ENCODE peak calls at places on chromosomes 4 and X, in seven cellular contexts. Y, W, P, M, O, C and X are unnamed samples. For H3K36me3, the result is how much of the 10 kb centered on the place peaks cover.

GRCh38 chrX:7108995-7109634 is 38.4 kb upstream of the STS start:
- DNase-seq in Y (no peak), C (peak), P (peak), O (no peak), W (peak), M (no peak), X (peak)

GRCh38 chr4:11428701-11429571 is at the start of gene HS3ST1:
- DNase-seq in P (peak), Y (peak), W (peak), M (peak), C (peak), O (peak), X (peak)

GRCh38 chrX:102934624-102935023 is 2.4 kb upstream of the RAB40AL start:
- DNase-seq in O (peak), W (peak), M (no peak), Y (peak), P (peak), C (peak), X (no peak)

GRCh38 chrX:148380614-148381561 is 119.5 kb upstream of the AFF2 start:
- DNase-seq in P (peak), M (no peak), O (peak), C (no peak), W (no peak), Y (no peak), X (peak)

GRCh38 chr4:117783716-117784115 is 250.6 kb upstream of the NDST3 start:
- DNase-seq in W (peak), P (peak), C (no peak), M (no peak), O (peak), Y (no peak), X (peak)

GRCh38 chr4:121421594-121421993 is 40.8 kb upstream of the QRFPR start:
- DNase-seq in P (peak), C (peak), M (peak), O (no peak), Y (no peak), W (peak), X (peak)

GRCh38 chrX:55056820-55057690 is 17.8 kb upstream of the PAGE2B start:
- DNase-seq in W (peak), O (no peak), C (no peak), Y (no peak), M (no peak), P (peak), X (peak)

GRCh38 chr4:178789279-178789678 is 1347.0 kb upstream of the AGA start:
- DNase-seq in M (no peak), Y (no peak), P (no peak), W (no peak), C (no peak), O (no peak), X (no peak)

GRCh38 chr4:172819353-172819752 is 349.3 kb upstream of the GALNT7 start:
- DNase-seq in C (no peak), O (no peak), P (no peak), W (peak), Y (no peak), M (no peak), X (no peak)

GRCh38 chrX:43949669-43950068 is 23.5 kb downstream of the NDP start:
- DNase-seq in C (no peak), O (no peak), M (peak), Y (no peak), P (peak), W (no peak), X (no peak)

GRCh38 chr4:174490356-174490969 is 31.8 kb downstream of the HPGD start:
- DNase-seq in P (peak), W (peak), M (no peak), C (no peak), Y (no peak), O (no peak), X (peak)

GRCh38 chr4:38180456-38180855 is 220.3 kb downstream of the PTTG2 start:
- DNase-seq in O (peak), Y (no peak), P (peak), C (no peak), M (no peak), W (no peak), X (no peak)

GRCh38 chr4:76989391-76990061 is 40.0 kb downstream of the SEPTIN11 start:
- DNase-seq in W (no peak), P (no peak), Y (no peak), C (no peak), M (no peak), O (no peak), X (no peak)

GRCh38 chr4:165418116-165418515 is 39.3 kb downstream of the CPE start:
- DNase-seq in W (no peak), O (no peak), C (no peak), Y (no peak), P (no peak), M (no peak), X (no peak)

GRCh38 chr4:80125252-80126177 is 52.5 kb upstream of the ANTXR2 start:
- DNase-seq in W (peak), C (no peak), P (peak), O (peak), M (peak), Y (no peak), X (peak)

GRCh38 chrX:50606300-50606950 is 135.8 kb upstream of the DGKK start:
- DNase-seq in O (no peak), Y (no peak), P (no peak), C (no peak), W (no peak), M (no peak), X (no peak)

GRCh38 chr4:109611045-109611616 is 51.1 kb downstream of the MCUB start:
- DNase-seq in M (no peak), O (no peak), C (no peak), P (no peak), W (peak), Y (no peak), X (peak)

GRCh38 chr4:67542076-67542475 is 3.2 kb downstream of the CENPC start:
- DNase-seq in M (no peak), C (no peak), P (no peak), W (no peak), O (no peak), Y (no peak), X (no peak)

GRCh38 chr4:182973421-182974340 is 56.5 kb upstream of the DCTD start:
- DNase-seq in W (peak), Y (no peak), M (no peak), C (no peak), P (no peak), O (no peak), X (peak)

GRCh38 chr4:4226606-4227438 is at the start of gene OTOP1:
- DNase-seq in W (no peak), M (no peak), P (no peak), O (no peak), Y (peak), C (no peak), X (no peak)

GRCh38 chrX:48466696-48467095 is 3.4 kb downstream of the SLC38A5 start:
- DNase-seq in P (no peak), W (no peak), O (no peak), Y (peak), M (no peak), C (no peak), X (no peak)

DNA sequence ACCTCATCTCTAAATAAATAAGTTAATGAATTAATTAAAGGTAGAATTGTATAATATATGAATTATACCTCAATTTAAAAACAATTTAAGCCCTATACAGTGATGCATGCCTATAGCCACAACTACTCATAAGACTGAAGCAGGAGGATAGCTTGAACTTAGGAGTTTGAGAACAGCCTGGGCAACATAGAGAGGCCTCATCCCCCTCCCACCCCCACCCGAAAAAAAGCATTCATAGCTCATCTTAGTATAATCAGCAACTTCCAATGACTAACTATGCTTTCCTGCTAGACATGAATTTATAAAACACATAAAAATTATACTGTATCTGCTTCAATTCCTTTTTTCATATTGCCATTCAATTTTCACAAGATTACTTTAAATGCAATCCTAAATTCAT is 1.6 kb downstream of the LRBA start:
- DNase-seq in C (no peak), P (peak), O (no peak), Y (no peak), M (no peak), W (no peak), X (no peak)
- H3K4me2 ChIP-seq in C (no peak), P (peak), O (peak), Y (peak), M (peak), W (peak), X (peak)

DNA sequence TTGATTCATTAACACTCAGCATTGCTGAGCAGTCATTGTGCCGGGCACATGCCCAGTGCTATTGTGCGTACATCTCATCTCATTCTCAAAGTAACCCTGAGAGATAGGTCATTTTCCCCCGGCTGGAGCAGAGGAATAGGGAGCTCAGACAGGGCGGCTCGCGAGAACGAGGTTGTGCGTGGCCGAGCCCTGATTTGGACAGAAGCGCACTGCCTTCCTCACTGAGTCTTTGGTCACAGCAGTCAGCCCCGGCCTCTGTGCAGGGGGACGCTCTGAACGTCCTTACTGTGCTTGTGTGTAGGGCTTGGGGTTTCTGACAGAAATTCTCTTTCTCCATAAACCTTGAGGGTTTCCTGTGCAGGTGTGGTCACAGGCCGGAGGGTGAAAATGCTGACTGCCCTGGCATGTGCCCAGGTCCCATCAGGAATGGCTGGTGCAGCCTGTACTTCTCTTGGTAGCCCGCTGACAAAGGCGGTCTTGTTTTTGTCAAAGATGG is 39.5 kb downstream of the NOP14 start:
- DNase-seq in P (no peak), M (no peak), O (no peak), C (no peak), Y (no peak), W (no peak), X (no peak)
- H3K36me3 ChIP-seq in P (under half), M (under half), O (under half), C (under half), Y (under half), W (half or more), X (under half)

GRCh38 chrX:9873360-9873759 is 87.1 kb downstream of the SHROOM2 start:
- DNase-seq in M (no peak), C (no peak), O (no peak), P (no peak), Y (no peak), W (no peak), X (no peak)

GRCh38 chrX:9873952-9874351 is 87.7 kb downstream of the SHROOM2 start:
- DNase-seq in P (peak), Y (peak), C (no peak), O (no peak), M (peak), W (peak), X (peak)

GRCh38 chrX:9874483-9874882 is 88.3 kb downstream of the SHROOM2 start:
- DNase-seq in Y (no peak), P (peak), W (peak), O (no peak), C (no peak), M (no peak), X (peak)

GRCh38 chrX:9876205-9876604 is 90.0 kb downstream of the SHROOM2 start:
- DNase-seq in C (no peak), W (no peak), P (no peak), Y (no peak), M (no peak), O (no peak), X (no peak)

GRCh38 chrX:9875801-9876200 is 89.6 kb downstream of the SHROOM2 start:
- DNase-seq in P (no peak), O (no peak), M (no peak), Y (no peak), C (no peak), W (no peak), X (no peak)
- H3K4me2 ChIP-seq in P (no peak), O (no peak), M (no peak), Y (no peak), C (no peak), W (no peak), X (no peak)

DNA sequence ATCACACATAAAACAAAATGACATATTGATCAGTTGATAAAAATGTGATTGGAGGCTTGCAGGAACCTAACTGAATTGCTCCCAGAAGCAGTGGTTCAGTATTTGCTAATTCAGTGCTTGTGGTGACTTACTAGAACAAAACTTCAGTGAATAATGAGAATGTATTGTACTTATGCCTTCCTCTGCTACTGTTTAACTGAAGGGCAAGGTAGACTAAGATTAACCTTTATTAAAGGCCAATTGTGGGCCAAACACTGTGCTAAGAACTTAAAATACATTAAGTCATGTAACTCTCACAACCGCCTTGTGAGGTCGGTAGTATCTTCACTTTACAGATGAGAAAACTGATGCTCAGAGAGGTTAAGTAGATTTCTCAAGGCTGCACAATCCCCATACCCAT is 14.9 kb downstream of the IGFBP7 start:
- DNase-seq in Y (no peak), W (no peak), O (no peak), C (no peak), M (no peak), P (no peak), X (no peak)
- H3K36me3 ChIP-seq in Y (under half), W (under half), O (under half), C (under half), M (under half), P (under half), X (under half)

GRCh38 chrX:56728321-56728720 is 722 bp upstream of the NBDY start:
- DNase-seq in C (no peak), Y (no peak), W (no peak), O (no peak), M (no peak), P (peak), X (peak)

GRCh38 chrX:56726609-56727008 is 2.4 kb upstream of the NBDY start:
- DNase-seq in O (peak), M (no peak), P (peak), Y (peak), C (no peak), W (peak), X (peak)

GRCh38 chrX:56727531-56727930 is 1.5 kb upstream of the NBDY start:
- DNase-seq in M (no peak), Y (no peak), O (no peak), W (no peak), P (no peak), C (no peak), X (no peak)

GRCh38 chrX:56729152-56729557 is at the start of gene NBDY:
- DNase-seq in M (no peak), Y (peak), O (peak), P (peak), W (peak), C (no peak), X (peak)

DNA sequence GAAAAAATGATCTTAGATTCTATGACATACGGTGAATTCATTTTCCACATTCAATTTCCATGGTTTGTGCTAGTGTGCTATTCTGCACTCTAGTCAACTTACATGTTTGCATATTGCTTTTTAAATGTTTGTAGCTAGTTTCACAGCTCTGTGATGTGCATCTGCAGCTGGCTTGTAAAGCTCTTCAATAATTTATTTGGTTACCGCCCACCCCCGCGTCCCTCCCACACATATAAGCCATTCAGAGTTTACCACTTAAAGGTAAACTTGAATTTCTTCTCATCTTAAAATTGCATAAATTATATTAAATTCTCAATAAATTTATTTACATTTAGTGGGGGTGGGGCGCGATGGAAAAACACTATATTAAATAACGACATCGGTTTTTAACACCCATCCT is 291 bp upstream of the NBDY start:
- DNase-seq in Y (no peak), C (no peak), M (no peak), O (peak), P (peak), W (peak), X (peak)
- H3K4me2 ChIP-seq in Y (peak), C (no peak), M (peak), O (peak), P (peak), W (peak), X (peak)

DNA sequence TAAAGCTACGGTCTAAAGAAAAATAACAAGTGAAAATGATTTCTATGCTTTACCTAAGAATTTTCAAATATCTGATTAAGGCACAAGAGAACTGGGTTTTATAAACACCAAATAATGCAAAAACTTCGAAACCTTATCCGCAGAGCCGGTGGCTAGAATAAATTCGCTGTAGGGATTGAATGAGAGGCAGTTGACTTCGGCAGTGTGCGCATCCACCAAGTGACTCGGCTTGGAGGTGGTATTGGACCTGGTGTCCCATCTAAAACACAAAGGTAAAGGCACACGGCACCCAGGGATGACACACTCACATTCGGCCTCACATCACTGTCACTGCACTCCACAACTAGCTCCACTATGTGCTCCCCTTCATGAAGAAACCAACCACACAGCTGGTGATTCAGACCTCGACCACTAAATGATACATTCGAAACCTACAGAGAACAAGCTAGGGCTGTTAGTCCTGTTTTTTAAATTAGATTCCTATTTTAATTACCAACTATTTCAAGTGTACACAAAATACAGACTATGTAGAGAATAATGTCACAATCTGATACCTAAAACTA is 17.5 kb downstream of the RBBP7 start:
- DNase-seq in O (peak), P (peak), M (no peak), W (no peak), Y (no peak), C (no peak), X (no peak)
- H3K36me3 ChIP-seq in O (under half), P (under half), M (under half), W (half or more), Y (half or more), C (under half), X (under half)

GRCh38 chrX:19748898-19749680 is 138.3 kb downstream of the SH3KBP1 start:
- DNase-seq in P (no peak), O (no peak), Y (no peak), C (no peak), M (no peak), W (no peak), X (no peak)
- H3K4me2 ChIP-seq in P (no peak), O (no peak), Y (no peak), C (no peak), M (no peak), W (no peak), X (no peak)